ENCODE peak calls at places on chromosomes 16 and 17, in four cellular contexts. F, M, J and D are unnamed samples.

GRCh38 chr17:64063766-64064224 is 43.4 kb upstream of the ICAM2 start:
- DNase-seq in F (peak), M (peak), J (peak), D (no peak)

GRCh38 chr17:51060396-51060795 is 60.3 kb downstream of the SPAG9 start:
- DNase-seq in F (no peak), M (no peak), J (no peak), D (no peak)

GRCh38 chr17:43482103-43483012 is 1.4 kb upstream of the DHX8 start:
- DNase-seq in F (no peak), M (no peak), J (no peak), D (no peak)

GRCh38 chr17:43609613-43610385 is 51.9 kb downstream of the MEOX1 start:
- DNase-seq in F (no peak), M (no peak), J (no peak), D (no peak)

GRCh38 chr16:87363771-87364476 is 19.7 kb downstream of the FBXO31 start:
- DNase-seq in F (no peak), M (no peak), J (peak), D (no peak)

GRCh38 chr16:4746215-4746614 is 11.9 kb downstream of the DNAAF8 start:
- DNase-seq in F (no peak), M (no peak), J (no peak), D (no peak)

GRCh38 chr17:29115906-29116651 is 64.1 kb downstream of the MYO18A start:
- DNase-seq in F (no peak), M (no peak), J (peak), D (peak)

GRCh38 chr17:80647746-80648145 is 103.1 kb downstream of the RPTOR start:
- DNase-seq in F (no peak), M (no peak), J (peak), D (no peak)

GRCh38 chr17:82292251-82293154 is 19.0 kb upstream of the CSNK1D start:
- DNase-seq in F (peak), M (peak), J (peak), D (peak)

GRCh38 chr16:75764154-75764768 is 38.0 kb upstream of the CPHXL start:
- DNase-seq in F (no peak), M (peak), J (peak), D (peak)

GRCh38 chr17:54992797-54993639 is 24.5 kb downstream of the STXBP4 start:
- DNase-seq in F (no peak), M (peak), J (peak), D (peak)

GRCh38 chr17:557371-557770 is 157.3 kb downstream of the VPS53 start:
- DNase-seq in F (no peak), M (no peak), J (peak), D (no peak)

GRCh38 chr17:81294512-81295030 is 536 bp downstream of the SLC38A10 start:
- DNase-seq in F (no peak), M (no peak), J (peak), D (no peak)

GRCh38 chr17:9151091-9151490 is 129.8 kb downstream of the NTN1 start:
- DNase-seq in F (no peak), M (no peak), J (no peak), D (no peak)

GRCh38 chr17:79568661-79569060 is 42.2 kb downstream of the RBFOX3 start:
- DNase-seq in F (peak), M (no peak), J (no peak), D (no peak)

GRCh38 chr16:3625911-3626732 is 14.7 kb upstream of the SLX4 start:
- DNase-seq in F (no peak), M (peak), J (peak), D (peak)

GRCh38 chr17:48593126-48593829 is at the start of gene HOXB5:
- DNase-seq in F (peak), M (no peak), J (no peak), D (no peak)

GRCh38 chr16:67661864-67662652 is 1.3 kb downstream of the PARD6A start:
- DNase-seq in F (peak), M (no peak), J (no peak), D (no peak)

GRCh38 chr16:16019488-16019887 is 70.1 kb downstream of the ABCC1 start:
- DNase-seq in F (peak), M (no peak), J (peak), D (no peak)

GRCh38 chr17:6137716-6138502 is 67.7 kb downstream of the WSCD1 start:
- DNase-seq in F (no peak), M (no peak), J (no peak), D (peak)

GRCh38 chr17:80277751-80278671 is 17.4 kb downstream of the RNF213 start:
- DNase-seq in F (peak), M (no peak), J (no peak), D (no peak)

GRCh38 chr16:58236231-58236690 is 38.4 kb upstream of the CSNK2A2 start:
- DNase-seq in F (peak), M (peak), J (peak), D (peak)

GRCh38 chr17:68777856-68778694 is 176.9 kb upstream of the FAM20A start:
- DNase-seq in F (no peak), M (no peak), J (no peak), D (no peak)

GRCh38 chr16:67104061-67104460 is 5.7 kb upstream of the PHAF1 start:
- DNase-seq in F (no peak), M (no peak), J (peak), D (no peak)

GRCh38 chr17:21002309-21003006 is 40.4 kb downstream of the USP22 start:
- DNase-seq in F (no peak), M (no peak), J (no peak), D (no peak)

GRCh38 chr16:15777533-15778203 is 79.2 kb downstream of the MYH11 start:
- DNase-seq in F (no peak), M (no peak), J (peak), D (peak)

GRCh38 chr17:49723423-49723822 is 15.7 kb upstream of the SLC35B1 start:
- DNase-seq in F (no peak), M (no peak), J (no peak), D (no peak)

GRCh38 chr16:46688101-46688656 is 799 bp downstream of the VPS35 start:
- DNase-seq in F (no peak), M (peak), J (peak), D (no peak)

GRCh38 chr17:58760248-58760647 is 4.6 kb downstream of the PPM1E start:
- DNase-seq in F (no peak), M (no peak), J (no peak), D (no peak)

GRCh38 chr17:11553135-11553534 is 45.1 kb upstream of the DNAH9 start:
- DNase-seq in F (no peak), M (no peak), J (no peak), D (no peak)

GRCh38 chr17:76951375-76951905 is 83.2 kb downstream of the MGAT5B start:
- DNase-seq in F (peak), M (no peak), J (no peak), D (no peak)

GRCh38 chr17:43860927-43861622 is 14.1 kb downstream of the CD300LG start:
- DNase-seq in F (no peak), M (no peak), J (no peak), D (no peak)

GRCh38 chr16:35751191-35751941 is 2292.0 kb downstream of the TP53TG3F start:
- DNase-seq in F (no peak), M (no peak), J (no peak), D (no peak)